ENCODE peak calls at places on chromosomes 16 and 17, in nine cellular contexts. L is aorta, K is mucosa of descending colon, B is IMR-90, A is uterus, I is lower lobe of right lung, H is left ventricle myocardium inferior, J is right lobe of liver, M is A549. N is an unnamed sample. For H3K4me1, the result is how much of the 10 kb centered on the place peaks cover.

GRCh38 chr16:55871411-55872038 is 3.6 kb downstream of the CES5A start:
- DNase-seq in L (no peak), K (no peak), B (no peak), A (no peak), I (no peak), H (no peak), J (peak), M (no peak), N (no peak)

GRCh38 chr16:75377971-75378386 is 55.3 kb downstream of the CFDP1 start:
- DNase-seq in L (no peak), K (no peak), B (peak), A (peak), I (no peak), H (no peak), J (no peak), M (peak), N (peak)

GRCh38 chr17:80311216-80311827 is 50.7 kb downstream of the RNF213 start:
- DNase-seq in L (peak), K (no peak), B (no peak), A (no peak), I (no peak), H (no peak), J (no peak), M (no peak), N (no peak)

GRCh38 chr16:48361540-48361939 is 23.7 kb downstream of the SIAH1 start:
- DNase-seq in L (no peak), K (no peak), B (no peak), A (no peak), I (no peak), H (no peak), J (no peak), M (no peak), N (no peak)

GRCh38 chr17:73770115-73770848 is 126.0 kb upstream of the SDK2 start:
- DNase-seq in L (peak), K (peak), B (peak), A (peak), I (peak), H (peak), J (peak), M (peak), N (peak)

GRCh38 chr17:78120537-78120936 is 8.0 kb downstream of the TMC6 start:
- DNase-seq in L (no peak), K (no peak), B (no peak), A (no peak), I (no peak), H (no peak), J (no peak), M (no peak), N (no peak)

GRCh38 chr16:57186630-57187507 is 740 bp downstream of the RSPRY1 start:
- DNase-seq in L (no peak), K (peak), B (no peak), A (peak), I (no peak), H (no peak), J (peak), M (peak), N (peak)

GRCh38 chr17:80295559-80295958 is 34.9 kb downstream of the RNF213 start:
- DNase-seq in L (no peak), K (no peak), B (no peak), A (no peak), I (no peak), H (no peak), J (no peak), M (no peak), N (no peak)

GRCh38 chr16:87691686-87692079 is 74.1 kb downstream of the KLHDC4 start:
- DNase-seq in L (no peak), K (no peak), B (no peak), A (no peak), I (no peak), H (no peak), J (no peak), M (no peak), N (no peak)

GRCh38 chr16:66947302-66948033 is 12.2 kb downstream of the CES2 start:
- DNase-seq in L (peak), K (peak), B (peak), A (peak), I (peak), H (peak), J (peak), M (peak), N (peak)

GRCh38 chr17:76090517-76091135 is 11.6 kb downstream of the ZACN start:
- DNase-seq in L (peak), K (peak), B (no peak), A (no peak), I (peak), H (no peak), J (no peak), M (no peak), N (no peak)

GRCh38 chr16:70605284-70605659 is 41.1 kb upstream of the IL34 start:
- DNase-seq in L (no peak), K (no peak), B (peak), A (no peak), I (no peak), H (no peak), J (no peak), M (no peak), N (peak)

GRCh38 chr17:17782425-17783120 is 54.2 kb downstream of the SREBF1 start:
- DNase-seq in L (no peak), K (no peak), B (no peak), A (no peak), I (no peak), H (no peak), J (no peak), M (no peak), N (peak)

GRCh38 chr16:1579214-1579613 is 32.7 kb downstream of the IFT140 start:
- DNase-seq in L (no peak), K (no peak), B (no peak), A (no peak), I (no peak), H (no peak), J (no peak), M (peak), N (no peak)

GRCh38 chr17:2054740-2055493 is at the start of gene HIC1:
- DNase-seq in L (peak), K (peak), B (peak), A (peak), I (peak), H (peak), J (peak), M (peak), N (peak)

GRCh38 chr16:22035094-22035675 is 27.3 kb downstream of the MOSMO start:
- DNase-seq in L (no peak), K (no peak), B (no peak), A (no peak), I (no peak), H (no peak), J (no peak), M (no peak), N (no peak)

GRCh38 chr17:70357196-70357595 is 187.9 kb downstream of the KCNJ2 start:
- DNase-seq in L (no peak), K (no peak), B (no peak), A (no peak), I (no peak), H (no peak), J (no peak), M (no peak), N (no peak)

GRCh38 chr16:54318941-54319340 is 32.4 kb upstream of the IRX3 start:
- DNase-seq in L (no peak), K (no peak), B (no peak), A (no peak), I (no peak), H (no peak), J (no peak), M (no peak), N (peak)

GRCh38 chr17:6163632-6164319 is 93.6 kb downstream of the WSCD1 start:
- DNase-seq in L (peak), K (no peak), B (no peak), A (no peak), I (no peak), H (no peak), J (no peak), M (no peak), N (no peak)
- H3K4me1 ChIP-seq in L (under half), K (under half), B (under half), A (under half), I (under half), H (under half), J (under half), M (under half), N (under half)

GRCh38 chr17:82297280-82297803 is 20.1 kb downstream of the CD7 start:
- DNase-seq in L (peak), K (peak), B (no peak), A (peak), I (peak), H (peak), J (peak), M (peak), N (peak)

GRCh38 chr17:82299452-82299851 is 18.0 kb downstream of the CD7 start:
- DNase-seq in L (no peak), K (no peak), B (no peak), A (no peak), I (no peak), H (no peak), J (no peak), M (no peak), N (no peak)

GRCh38 chr17:82297804-82298537 is 19.4 kb downstream of the CD7 start:
- DNase-seq in L (peak), K (peak), B (peak), A (peak), I (peak), H (peak), J (peak), M (peak), N (peak)

GRCh38 chr17:82300228-82300627 is 17.2 kb downstream of the CD7 start:
- DNase-seq in L (no peak), K (no peak), B (no peak), A (no peak), I (no peak), H (no peak), J (no peak), M (no peak), N (no peak)

DNA sequence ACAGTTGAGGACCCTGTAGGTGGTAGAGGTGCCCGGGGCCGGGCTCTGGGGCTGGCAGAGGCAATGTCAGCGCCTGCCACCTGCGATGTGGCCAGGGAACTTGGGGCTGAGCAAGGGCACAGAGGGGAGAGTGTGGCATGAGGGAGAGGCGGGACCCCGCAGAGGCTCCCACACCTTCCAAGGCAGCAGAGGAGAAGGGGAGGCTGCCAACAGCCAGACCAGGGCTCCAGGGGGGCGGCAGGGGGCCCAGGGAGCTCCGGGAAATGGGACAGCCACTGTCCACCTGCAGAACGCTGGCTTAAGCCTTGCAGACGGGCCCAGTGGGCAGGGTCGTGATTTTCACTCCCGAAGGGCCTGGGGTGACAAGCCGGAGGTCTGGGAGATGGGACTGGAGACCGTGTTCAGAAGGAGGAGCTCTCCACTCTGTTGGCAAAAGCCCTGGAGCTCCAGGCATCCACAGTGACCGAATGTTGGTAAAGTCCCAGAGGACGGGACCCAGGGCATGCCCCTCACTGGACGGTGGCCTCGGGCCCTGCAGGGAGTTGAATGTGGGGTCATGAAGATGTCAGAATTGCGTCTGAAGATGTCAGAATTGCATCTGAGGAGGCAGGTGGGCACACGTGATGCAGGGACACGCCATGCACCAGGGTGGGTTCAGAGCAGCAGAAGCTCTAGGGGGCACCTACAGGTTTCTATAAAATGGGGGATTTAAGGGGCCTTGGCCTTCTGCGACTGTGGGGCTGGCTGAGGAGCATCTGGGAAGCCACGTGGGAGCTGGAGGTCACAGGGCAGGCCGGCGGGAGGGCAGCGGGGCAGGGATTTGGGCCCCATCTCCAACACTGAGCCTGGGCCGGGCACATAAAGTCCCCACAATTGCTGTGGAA is 18.6 kb downstream of the CD7 start:
- DNase-seq in L (peak), K (no peak), B (no peak), A (no peak), I (no peak), H (no peak), J (peak), M (no peak), N (no peak)
- H3K4me1 ChIP-seq in L (under half), K (under half), B (under half), A (under half), I (half or more), H (under half), J (under half), M (half or more), N (under half)

GRCh38 chr17:81813861-81814683 is 10.1 kb downstream of the GCGR start:
- DNase-seq in L (no peak), K (no peak), B (no peak), A (no peak), I (no peak), H (no peak), J (no peak), M (no peak), N (no peak)
- H3K4me1 ChIP-seq in L (under half), K (under half), B (under half), A (under half), I (under half), H (under half), J (under half), M (under half), N (under half)

GRCh38 chr17:37064166-37064565 is 115.4 kb downstream of the AATF start:
- DNase-seq in L (no peak), K (no peak), B (no peak), A (no peak), I (no peak), H (no peak), J (no peak), M (no peak), N (no peak)
- H3K4me1 ChIP-seq in L (under half), K (under half), B (under half), A (under half), I (under half), H (under half), J (under half), M (under half), N (under half)

GRCh38 chr16:3837851-3838564 is 42.5 kb downstream of the CREBBP start:
- DNase-seq in L (no peak), K (no peak), B (no peak), A (no peak), I (no peak), H (no peak), J (no peak), M (no peak), N (peak)

GRCh38 chr16:3838600-3839401 is 41.7 kb downstream of the CREBBP start:
- DNase-seq in L (no peak), K (no peak), B (peak), A (no peak), I (no peak), H (no peak), J (no peak), M (no peak), N (peak)

GRCh38 chr16:3832669-3833068 is 47.8 kb downstream of the CREBBP start:
- DNase-seq in L (no peak), K (no peak), B (no peak), A (no peak), I (no peak), H (no peak), J (no peak), M (no peak), N (peak)

GRCh38 chr16:3836641-3837040 is 43.9 kb downstream of the CREBBP start:
- DNase-seq in L (no peak), K (no peak), B (peak), A (no peak), I (no peak), H (no peak), J (no peak), M (no peak), N (no peak)

GRCh38 chr16:3835089-3835602 is 45.4 kb downstream of the CREBBP start:
- DNase-seq in L (no peak), K (no peak), B (no peak), A (no peak), I (no peak), H (no peak), J (no peak), M (no peak), N (no peak)
- H3K4me1 ChIP-seq in L (under half), K (under half), B (under half), A (under half), I (under half), H (half or more), J (under half), M (under half), N (under half)

GRCh38 chr17:9669551-9670008 is 24.3 kb downstream of the USP43 start:
- DNase-seq in L (no peak), K (no peak), B (no peak), A (no peak), I (peak), H (no peak), J (no peak), M (no peak), N (no peak)

GRCh38 chr17:9671559-9671958 is 26.2 kb downstream of the USP43 start:
- DNase-seq in L (no peak), K (no peak), B (no peak), A (no peak), I (no peak), H (no peak), J (no peak), M (no peak), N (no peak)

GRCh38 chr17:9666461-9667050 is 21.2 kb downstream of the USP43 start:
- DNase-seq in L (no peak), K (no peak), B (no peak), A (no peak), I (no peak), H (no peak), J (no peak), M (no peak), N (no peak)

GRCh38 chr17:9670596-9670995 is 25.3 kb downstream of the USP43 start:
- DNase-seq in L (no peak), K (no peak), B (no peak), A (no peak), I (no peak), H (no peak), J (no peak), M (no peak), N (no peak)

GRCh38 chr17:9668532-9668931 is 23.2 kb downstream of the USP43 start:
- DNase-seq in L (no peak), K (no peak), B (no peak), A (no peak), I (no peak), H (no peak), J (no peak), M (no peak), N (peak)
- H3K4me1 ChIP-seq in L (under half), K (under half), B (under half), A (under half), I (under half), H (under half), J (under half), M (under half), N (under half)